ENCODE peak calls at places on chromosomes 13 and 19, in six cellular contexts. U is EH; L is NCI-H510A; Q is HS-27A; F is stimulated activated naive CD4-positive, alpha-beta T cell; O is NCI-H2081. V is an unnamed sample.

GRCh38 chr13:113534236-113534860 is 43.8 kb upstream of the DCUN1D2 start:
- DNase-seq in U (no peak), L (no peak), Q (no peak), F (no peak), O (no peak), V (no peak)

GRCh38 chr13:43014162-43014561 is 9.2 kb upstream of the DNAJC15 start:
- DNase-seq in U (no peak), L (no peak), Q (no peak), F (no peak), O (no peak), V (no peak)

GRCh38 chr13:110528371-110528770 is 33.2 kb downstream of the RAB20 start:
- DNase-seq in U (no peak), L (no peak), Q (no peak), F (no peak), O (no peak), V (no peak)

GRCh38 chr19:54481326-54481930 is 8.3 kb upstream of the CDC42EP5 start:
- DNase-seq in U (peak), L (peak), Q (peak), F (no peak), O (peak), V (peak)

GRCh38 chr19:18225702-18226468 is at the start of gene PDE4C:
- DNase-seq in U (peak), L (no peak), Q (no peak), F (no peak), O (no peak), V (no peak)

GRCh38 chr19:27971071-27971470 is 1241.9 kb downstream of the UQCRFS1 start:
- DNase-seq in U (peak), L (no peak), Q (no peak), F (no peak), O (no peak), V (no peak)

GRCh38 chr19:28847468-28847867 is 365.5 kb downstream of the UQCRFS1 start:
- DNase-seq in U (peak), L (no peak), Q (no peak), F (no peak), O (no peak), V (no peak)

GRCh38 chr13:27797228-27797624 is 4.9 kb downstream of the GSX1 start:
- DNase-seq in U (peak), L (no peak), Q (no peak), F (no peak), O (no peak), V (no peak)

GRCh38 chr19:19280561-19280960 is 7.5 kb upstream of the TM6SF2 start:
- DNase-seq in U (no peak), L (no peak), Q (no peak), F (no peak), O (peak), V (no peak)

GRCh38 chr13:49214917-49215376 is 5.2 kb upstream of the MLNR start:
- DNase-seq in U (peak), L (no peak), Q (no peak), F (peak), O (no peak), V (no peak)

GRCh38 chr13:48500652-48501197 is 32.2 kb downstream of the RCBTB2 start:
- DNase-seq in U (peak), L (no peak), Q (no peak), F (no peak), O (no peak), V (no peak)

GRCh38 chr13:106033634-106034033 is 501.8 kb downstream of the EFNB2 start:
- DNase-seq in U (peak), L (no peak), Q (no peak), F (no peak), O (no peak), V (no peak)

GRCh38 chr19:18057557-18057956 is 29.2 kb downstream of the IL12RB1 start:
- DNase-seq in U (peak), L (no peak), Q (no peak), F (no peak), O (no peak), V (no peak)

GRCh38 chr13:99505814-99506269 is 4.6 kb downstream of the TM9SF2 start:
- DNase-seq in U (peak), L (no peak), Q (no peak), F (no peak), O (no peak), V (no peak)

GRCh38 chr19:43444531-43445340 is 20.7 kb downstream of the LYPD3 start:
- DNase-seq in U (no peak), L (no peak), Q (no peak), F (no peak), O (no peak), V (no peak)

GRCh38 chr19:4405977-4406376 is 3.5 kb downstream of the CHAF1A start:
- DNase-seq in U (no peak), L (no peak), Q (no peak), F (no peak), O (no peak), V (no peak)